ENCODE peak calls at places on chromosomes 7 and 10, in eight cellular contexts. K is effector memory CD4-positive, alpha-beta T cell; D is cardiac muscle cell; P is ascending aorta; J is pancreas; O is A549; Q is upper lobe of right lung; W is CD8-positive, alpha-beta memory T cell. Z is an unnamed sample.

GRCh38 chr10:42623929-42624328 is 14.4 kb downstream of the ZNF33B start:
- DNase-seq in K (no peak), D (no peak), P (no peak), J (no peak), O (no peak), Q (no peak), W (no peak), Z (no peak)

GRCh38 chr7:81776159-81776558 is 6.3 kb upstream of the HGF start:
- DNase-seq in K (no peak), D (peak; percentile 47), P (no peak), J (no peak), O (no peak), Q (no peak), W (no peak), Z (no peak)

GRCh38 chr10:131997366-131998049 is 15.8 kb upstream of the BNIP3 start:
- DNase-seq in K (no peak), D (peak; percentile 92), P (peak; percentile 83), J (peak; percentile 82), O (peak; percentile 66), Q (peak; percentile 92), W (no peak), Z (peak; percentile 97)

GRCh38 chr7:28488061-28488791 is 75.9 kb downstream of the CREB5 start:
- DNase-seq in K (no peak), D (no peak), P (no peak), J (peak; percentile 18), O (no peak), Q (no peak), W (no peak), Z (no peak)

GRCh38 chr7:107591410-107591809 is 11.4 kb downstream of the BCAP29 start:
- DNase-seq in K (no peak), D (peak; percentile 17), P (no peak), J (no peak), O (no peak), Q (no peak), W (no peak), Z (no peak)

GRCh38 chr7:80392229-80393169 is 119.4 kb downstream of the GNAT3 start:
- DNase-seq in K (no peak), D (peak; percentile 67), P (no peak), J (no peak), O (peak; percentile 36), Q (no peak), W (no peak), Z (no peak)

GRCh38 chr7:152853236-152853635 is 93.7 kb downstream of the ACTR3B start:
- DNase-seq in K (no peak), D (no peak), P (no peak), J (no peak), O (no peak), Q (no peak), W (no peak), Z (no peak)

GRCh38 chr7:149013876-149014275 is 14.4 kb downstream of the PDIA4 start:
- DNase-seq in K (no peak), D (no peak), P (no peak), J (no peak), O (no peak), Q (no peak), W (no peak), Z (no peak)

GRCh38 chr10:26468291-26468690 is 30.1 kb downstream of the APBB1IP start:
- DNase-seq in K (no peak), D (no peak), P (no peak), J (no peak), O (peak; percentile 35), Q (no peak), W (no peak), Z (no peak)

GRCh38 chr7:134919240-134919641 is 67.1 kb upstream of the AGBL3 start:
- DNase-seq in K (no peak), D (no peak), P (no peak), J (no peak), O (no peak), Q (no peak), W (no peak), Z (no peak)

GRCh38 chr7:151385626-151386300 is 24.1 kb downstream of the WDR86 start:
- DNase-seq in K (no peak), D (no peak), P (no peak), J (no peak), O (no peak), Q (peak; percentile 62), W (no peak), Z (no peak)

GRCh38 chr7:50281680-50282445 is 22.7 kb upstream of the IKZF1 start:
- DNase-seq in K (no peak), D (no peak), P (no peak), J (no peak), O (no peak), Q (peak; percentile 69), W (no peak), Z (no peak)

GRCh38 chr7:85004402-85004801 is 182.5 kb downstream of the SEMA3D start:
- DNase-seq in K (no peak), D (no peak), P (no peak), J (no peak), O (no peak), Q (no peak), W (no peak), Z (no peak)

GRCh38 chr10:132368881-132369635 is 27.9 kb upstream of the PWWP2B start:
- DNase-seq in K (no peak), D (no peak), P (no peak), J (no peak), O (no peak), Q (no peak), W (no peak), Z (no peak)

GRCh38 chr10:43253461-43254198 is 13.2 kb downstream of the RASGEF1A start:
- DNase-seq in K (no peak), D (no peak), P (peak; percentile 55), J (no peak), O (no peak), Q (no peak), W (no peak), Z (peak; percentile 95)

GRCh38 chr7:49768835-49769234 is 4.6 kb upstream of the VWC2 start:
- DNase-seq in K (no peak), D (no peak), P (no peak), J (no peak), O (no peak), Q (no peak), W (no peak), Z (no peak)

GRCh38 chr10:78224602-78225001 is 190.9 kb downstream of the RPS24 start:
- DNase-seq in K (no peak), D (peak; percentile 27), P (no peak), J (no peak), O (no peak), Q (no peak), W (no peak), Z (no peak)

GRCh38 chr10:132630156-132630555 is 92.6 kb downstream of the INPP5A start:
- DNase-seq in K (no peak), D (no peak), P (peak; percentile 60), J (no peak), O (no peak), Q (no peak), W (no peak), Z (no peak)

DNA sequence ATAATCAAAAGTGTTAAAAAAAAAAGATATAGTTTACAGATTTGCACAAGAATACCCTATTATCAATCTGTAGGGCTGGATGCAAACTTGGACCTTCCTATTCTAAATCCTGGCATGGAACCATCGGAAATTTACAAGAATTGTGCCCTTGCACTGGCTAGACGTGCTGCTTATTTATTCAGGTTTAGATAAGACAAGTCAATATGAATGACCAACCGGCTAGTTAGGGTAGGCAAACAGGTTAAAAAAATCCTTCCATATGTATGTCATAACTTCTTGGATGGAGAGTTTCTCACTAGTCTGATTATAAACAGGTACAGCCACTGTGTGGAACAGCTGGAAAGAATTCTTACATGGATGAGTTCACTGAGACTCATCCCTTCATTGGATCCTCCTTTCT is 41.4 kb downstream of the PKD1L1 start:
- DNase-seq in K (no peak), D (no peak), P (no peak), J (no peak), O (no peak), Q (no peak), W (no peak), Z (no peak)
- H3K27ac ChIP-seq in K (no peak overlapping the region), D (no peak overlapping the region), P (no peak overlapping the region), J (no peak overlapping the region), O (no peak overlapping the region), Q (no peak overlapping the region), W (no peak overlapping the region), Z (no peak overlapping the region)

DNA sequence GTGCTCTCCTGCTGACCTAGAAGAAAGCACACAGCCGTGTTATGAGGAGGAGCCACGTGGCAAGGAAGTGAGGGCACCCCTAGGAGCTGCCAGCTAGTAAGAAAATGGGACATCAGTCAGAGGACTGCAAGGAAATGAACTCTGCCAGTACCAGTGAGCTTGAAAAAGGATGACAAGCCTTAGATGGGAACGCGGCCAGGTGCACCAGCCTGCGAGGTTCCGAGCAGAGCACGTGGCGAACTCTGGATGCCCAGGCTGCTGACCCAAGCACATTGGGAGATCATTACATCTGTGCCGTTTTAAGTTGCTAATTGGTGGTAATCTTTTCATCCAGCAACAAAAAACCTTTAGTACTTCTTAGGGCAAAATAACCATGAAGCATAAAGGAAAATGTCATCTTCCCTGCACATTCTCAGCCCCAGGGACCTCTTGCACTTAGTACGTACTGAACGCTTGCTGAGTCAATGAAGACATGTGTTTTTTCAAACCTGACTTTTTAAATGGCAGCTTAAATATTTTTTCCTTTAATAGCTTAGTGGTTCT is 69.4 kb downstream of the AMZ1 start:
- DNase-seq in K (no peak), D (no peak), P (peak; percentile 87), J (no peak), O (peak; percentile 66), Q (no peak), W (no peak), Z (no peak)
- H3K4me3 ChIP-seq in K (no peak overlapping the region), D (no peak overlapping the region), P (peak overlapping the region; percentile 31), J (no peak overlapping the region), O (no peak overlapping the region), Q (no peak overlapping the region), W (no peak overlapping the region), Z (no peak overlapping the region)

GRCh38 chr7:142482899-142483658 is 225.2 kb upstream of the PRSS58 start:
- DNase-seq in K (peak; percentile 34), D (peak; percentile 66), P (no peak), J (no peak), O (peak; percentile 25), Q (no peak), W (peak; percentile 21), Z (no peak)
- H3K27ac ChIP-seq in K (peak overlapping the region; percentile 55), D (no peak overlapping the region), P (no peak overlapping the region), J (no peak overlapping the region), O (no peak overlapping the region), Q (no peak overlapping the region), W (no peak overlapping the region), Z (no peak overlapping the region)

GRCh38 chr10:62813453-62813852 is 2.7 kb downstream of the EGR2 start:
- DNase-seq in K (no peak), D (no peak), P (no peak), J (no peak), O (no peak), Q (no peak), W (no peak), Z (no peak)

GRCh38 chr10:62815373-62816111 is 624 bp downstream of the EGR2 start:
- DNase-seq in K (no peak), D (peak; percentile 36), P (no peak), J (no peak), O (peak; percentile 32), Q (peak; percentile 68), W (no peak), Z (peak; percentile 88)

GRCh38 chr10:62816179-62817119 is at the start of gene EGR2:
- DNase-seq in K (peak; percentile 92), D (peak; percentile 97), P (peak; percentile 98), J (peak; percentile 87), O (peak; percentile 95), Q (peak; percentile 97), W (peak; percentile 91), Z (peak; percentile 98)

GRCh38 chr10:62813981-62814380 is 2.2 kb downstream of the EGR2 start:
- DNase-seq in K (no peak), D (no peak), P (no peak), J (no peak), O (no peak), Q (no peak), W (no peak), Z (no peak)

GRCh38 chr10:62814901-62815372 is 1.2 kb downstream of the EGR2 start:
- DNase-seq in K (no peak), D (peak; percentile 41), P (no peak), J (no peak), O (no peak), Q (peak; percentile 67), W (no peak), Z (no peak)
- H3K4me3 ChIP-seq in K (peak overlapping the region; percentile 91), D (peak overlapping the region; percentile 58), P (peak overlapping the region; percentile 88), J (peak overlapping the region; percentile 93), O (peak overlapping the region; percentile 58), Q (peak overlapping the region; percentile 88), W (peak overlapping the region; percentile 91), Z (peak overlapping the region; percentile 53)

Z was measured in vagina.